ENCODE peak calls at places on chromosomes 4 and X, in five cellular contexts. S is ovary, E is breast epithelium, H is uterus, R is stomach. W is an unnamed sample.

GRCh38 chr4:184368731-184369130 is 105.6 kb downstream of the IRF2 start:
- DNase-seq in E (no peak), R (no peak), S (no peak), H (no peak), W (no peak)

GRCh38 chrX:22389544-22390243 is 117.0 kb downstream of the CBLL2 start:
- DNase-seq in S (no peak), E (no peak), R (no peak), H (no peak), W (no peak)

GRCh38 chr4:41281038-41281634 is 24.4 kb downstream of the UCHL1 start:
- DNase-seq in H (no peak), R (no peak), S (no peak), E (no peak), W (no peak)

GRCh38 chrX:17009856-17010650 is 63.6 kb downstream of the REPS2 start:
- DNase-seq in E (no peak), H (no peak), R (no peak), S (no peak), W (no peak)

GRCh38 chr4:104967034-104967401 is 179.7 kb upstream of the TET2 start:
- DNase-seq in E (peak; percentile 57), H (no peak), R (no peak), S (no peak), W (no peak)

GRCh38 chr4:85707591-85707990 is 232.6 kb downstream of the ARHGAP24 start:
- DNase-seq in S (no peak), H (no peak), E (no peak), R (no peak), W (no peak)

GRCh38 chrX:130594453-130594916 is 192.7 kb downstream of the RBMX2 start:
- DNase-seq in S (no peak), R (no peak), E (no peak), H (no peak), W (no peak)

GRCh38 chrX:86171366-86171765 is 23.1 kb downstream of the DACH2 start:
- DNase-seq in H (no peak), S (no peak), R (no peak), E (no peak), W (no peak)

GRCh38 chr4:3312362-3312761 is 19.5 kb downstream of the RGS12 start:
- DNase-seq in E (no peak), H (no peak), S (no peak), R (peak; percentile 5), W (no peak)

GRCh38 chrX:110454336-110454735 is 95.7 kb downstream of the RTL9 start:
- DNase-seq in H (no peak), R (no peak), S (no peak), E (no peak), W (no peak)

GRCh38 chrX:56978172-56978571 is 17.2 kb downstream of the SPIN3 start:
- DNase-seq in S (no peak), R (no peak), E (no peak), H (peak; percentile 14), W (no peak)

GRCh38 chr4:92121099-92121498 is 182.7 kb upstream of the GRID2 start:
- DNase-seq in H (no peak), R (peak; percentile 28), S (no peak), E (no peak), W (no peak)

GRCh38 chr4:121697626-121698025 is 846 bp upstream of the ANXA5 start:
- DNase-seq in E (no peak), S (no peak), R (no peak), H (no peak), W (no peak)

GRCh38 chrX:66191563-66191962 is 27.5 kb downstream of the HEPH start:
- DNase-seq in H (no peak), E (no peak), S (no peak), R (no peak), W (no peak)

GRCh38 chr4:153499005-153499404 is 32.8 kb downstream of the TMEM131L start:
- DNase-seq in H (no peak), R (no peak), E (no peak), S (no peak), W (no peak)

DNA sequence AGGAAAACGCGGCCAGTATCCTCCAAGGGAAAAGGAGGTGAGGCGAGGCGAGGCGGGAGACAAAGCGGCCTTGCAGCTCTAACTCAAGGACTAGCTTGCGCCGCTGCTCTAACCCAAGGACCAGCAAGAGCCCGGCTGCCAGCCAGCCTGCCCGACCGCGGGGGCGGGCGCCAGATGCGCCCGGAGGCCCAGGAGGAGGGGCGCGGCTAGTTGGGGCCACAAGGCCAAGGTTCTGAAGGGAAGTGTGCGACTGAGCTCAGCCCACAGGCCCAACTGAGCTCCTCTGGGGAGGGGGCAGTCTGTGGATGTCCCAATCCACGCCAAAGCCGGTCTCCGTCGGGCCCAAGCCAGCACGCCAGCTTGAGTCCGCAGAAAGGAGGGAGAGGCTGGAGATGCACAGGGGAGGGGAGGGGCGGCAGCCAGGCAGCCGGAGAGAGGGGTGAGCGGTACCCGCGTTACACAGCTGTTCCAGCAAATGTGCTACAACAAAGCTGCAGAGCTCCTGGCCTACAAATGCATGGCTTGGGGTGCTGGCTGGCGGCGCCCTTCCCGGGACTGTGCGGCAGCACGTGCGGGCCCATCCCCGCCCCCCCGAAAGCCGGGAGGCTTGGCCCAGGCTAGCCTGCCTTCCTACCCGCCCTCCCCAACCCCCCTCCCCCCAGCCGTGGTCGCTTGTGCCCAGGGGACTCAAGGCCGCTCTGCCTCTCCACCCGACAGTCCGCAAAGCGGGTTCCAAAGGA is 637 bp downstream of the AMER1 start:
- DNase-seq in R (peak; percentile 31), E (no peak), S (peak; percentile 62), H (peak; percentile 33), W (no peak)
- H3K27ac ChIP-seq in R (peak overlapping the region; percentile 89), E (peak overlapping the region; percentile 91), S (peak overlapping the region; percentile 81), H (peak overlapping the region; percentile 86), W (peak overlapping the region; percentile 87)

DNA sequence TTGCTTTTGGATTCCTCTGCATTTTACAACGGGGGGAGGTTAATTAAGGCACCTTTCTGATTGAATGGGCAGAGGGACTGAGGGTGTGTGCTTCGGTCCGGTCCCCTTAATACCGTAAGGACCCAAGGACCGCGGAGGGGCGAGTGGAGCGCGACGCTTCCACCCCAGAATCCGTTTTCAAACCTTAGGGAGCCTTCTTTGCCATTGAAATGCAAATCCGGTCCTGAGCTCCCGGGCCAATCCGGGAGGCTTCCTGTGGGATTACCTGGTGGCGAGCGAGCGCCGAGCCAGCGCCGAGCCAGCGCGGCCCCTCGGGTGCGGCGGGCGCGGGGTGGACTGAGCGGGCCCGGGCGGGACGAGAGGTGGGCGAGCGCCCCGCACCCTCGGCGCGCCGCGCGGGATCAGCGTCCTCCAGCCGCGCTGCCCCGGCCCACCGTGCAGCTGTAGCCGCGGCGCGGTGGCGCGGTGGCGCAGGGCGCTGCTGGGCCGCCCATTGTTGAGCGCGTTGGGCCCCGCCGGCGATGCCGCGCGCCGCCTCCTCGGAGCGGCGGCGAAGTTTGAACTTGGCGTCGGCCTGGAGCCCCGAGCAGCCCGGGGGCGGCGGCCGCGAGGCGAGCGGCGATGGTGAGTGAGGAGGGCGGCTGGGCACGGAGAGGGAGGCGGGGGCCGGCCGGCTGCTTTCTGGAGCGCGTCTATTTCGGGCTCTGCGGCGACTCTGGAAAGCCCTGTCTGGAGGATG is 208.7 kb downstream of the SOWAHB start:
- DNase-seq in H (peak; percentile 49), S (peak; percentile 45), E (no peak), R (peak; percentile 68), W (no peak)
- TF ChIP-seq POLR2A in H (peak; percentile 42), S (no peak), E (no peak), R (no peak), W (no peak)

GRCh38 chr4:67918428-67918827 is 34.6 kb upstream of the TMPRSS11D start:
- DNase-seq in S (no peak), E (no peak), R (no peak), H (no peak), W (no peak)
- TF ChIP-seq CTCF in S (no peak), E (no peak), R (no peak), H (no peak), W (peak; percentile 34)

DNA sequence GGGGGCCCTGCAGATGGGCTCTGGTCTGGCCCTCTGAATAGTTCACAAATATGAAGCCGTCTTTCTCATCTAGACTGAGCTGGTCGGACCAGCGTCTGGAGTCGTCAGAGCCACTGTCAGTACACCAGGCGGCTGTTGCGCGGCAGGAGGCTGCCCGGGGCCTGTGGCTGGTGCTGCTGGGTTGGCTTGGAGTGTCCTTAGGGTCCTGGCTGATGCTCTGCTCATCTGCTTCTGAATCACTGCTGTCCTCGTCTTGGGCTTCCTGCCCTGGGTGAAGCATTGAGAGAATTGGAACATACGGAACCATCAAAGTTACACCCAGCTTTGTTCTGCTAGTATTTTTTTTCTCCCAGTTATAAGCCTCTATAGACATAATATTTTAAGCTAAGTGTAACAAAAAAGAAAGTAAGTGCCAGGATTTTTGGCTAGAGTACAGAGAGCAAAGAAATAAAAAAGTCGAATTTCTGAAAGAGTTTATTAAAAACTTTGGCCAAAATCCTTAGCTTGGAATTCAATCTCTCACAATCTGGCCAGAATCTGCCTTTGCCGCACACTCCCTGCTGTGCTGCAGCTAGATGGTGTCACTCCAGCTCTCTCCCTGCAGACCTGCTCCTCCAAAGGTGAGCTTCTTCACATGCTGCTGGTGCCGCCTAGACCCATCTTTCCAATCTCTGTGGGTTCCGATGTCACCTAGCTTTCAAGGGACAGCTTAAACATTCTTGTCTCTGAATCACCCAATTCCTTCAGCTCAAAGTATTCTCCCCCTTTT is 96.2 kb downstream of the CDS1 start:
- DNase-seq in H (no peak), E (no peak), R (no peak), S (no peak), W (no peak)
- H3K27ac ChIP-seq in H (no peak overlapping the region), E (peak overlapping the region; percentile 44), R (no peak overlapping the region), S (no peak overlapping the region), W (peak overlapping the region; percentile 22)

DNA sequence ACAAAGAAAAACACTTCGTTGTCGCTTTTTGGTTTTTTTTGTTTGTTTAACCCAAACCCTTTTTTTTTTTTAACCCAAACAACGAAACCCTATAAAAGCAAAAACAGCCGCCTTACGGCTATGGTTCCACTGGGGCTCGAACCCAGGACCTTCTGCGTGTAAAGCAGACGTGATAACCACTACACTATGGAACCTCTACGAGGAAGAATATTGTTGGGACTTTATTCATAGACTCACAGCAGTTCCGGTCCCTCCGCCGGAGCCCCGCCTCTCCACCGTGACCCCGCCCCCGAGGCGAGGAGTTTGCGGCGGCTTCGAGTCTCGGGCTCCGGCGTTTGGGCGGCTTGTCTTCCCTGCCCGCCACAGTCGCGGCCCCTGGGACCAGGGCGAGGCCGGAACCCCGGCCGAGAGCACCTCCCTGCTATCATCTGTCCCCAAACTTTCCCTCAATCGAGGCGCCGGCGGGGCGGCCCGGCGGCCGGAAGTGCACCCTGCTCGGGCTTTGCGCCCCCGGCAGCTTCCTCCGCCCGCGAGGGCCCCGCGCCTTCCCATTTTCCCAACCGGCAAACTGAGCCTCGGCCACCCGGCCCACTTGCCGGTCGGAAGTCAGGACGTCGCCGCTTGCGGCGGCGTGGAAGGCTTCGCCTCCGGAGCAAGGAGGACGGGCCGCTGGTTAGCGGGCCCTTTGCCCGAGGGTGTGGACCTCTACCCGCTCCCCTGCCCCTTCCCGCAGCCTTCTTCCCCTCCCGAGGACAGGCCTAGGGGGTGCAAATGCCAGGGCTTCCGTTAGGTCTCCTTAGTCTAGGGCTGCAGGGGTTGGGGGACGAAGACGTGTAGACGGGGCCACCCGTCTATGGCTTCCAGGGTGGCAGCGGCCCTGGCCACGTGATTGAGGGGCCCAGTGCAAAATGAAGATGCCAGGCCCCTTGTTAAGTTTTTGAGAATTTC is 3.2 kb upstream of the RS1 start:
- DNase-seq in H (peak; percentile 79), R (peak; percentile 74), E (peak; percentile 73), S (peak; percentile 82), W (peak; percentile 14)
- TF ChIP-seq POLR2A in H (peak; percentile 48), R (no peak), E (peak; percentile 58), S (peak; percentile 53), W (peak; percentile 54)

GRCh38 chr4:163448541-163449203 is 24.9 kb downstream of the TKTL2 start:
- DNase-seq in S (no peak), E (no peak), R (no peak), H (no peak), W (no peak)

DNA sequence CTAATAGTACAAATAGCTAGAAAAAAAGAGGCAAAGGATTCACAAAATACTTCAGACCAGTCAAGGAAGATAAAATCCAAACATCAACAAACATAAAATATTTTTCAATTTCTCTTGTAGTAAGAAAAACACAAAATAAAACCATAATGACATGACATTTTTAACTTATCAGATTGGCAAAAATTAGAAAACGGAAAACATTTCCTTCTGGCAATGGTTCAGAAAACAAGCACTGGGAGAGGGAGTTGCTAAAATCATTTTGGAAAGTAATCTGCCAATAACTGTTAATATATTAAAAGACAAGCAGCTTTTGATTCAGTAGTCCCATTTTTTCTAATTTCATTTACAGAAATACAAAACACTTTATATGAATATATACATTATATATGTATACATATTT is 26.1 kb downstream of the TKTL2 start:
- DNase-seq in E (no peak), H (no peak), S (no peak), R (no peak), W (no peak)
- TF ChIP-seq CTCF in E (no peak), H (no peak), S (no peak), R (no peak), W (no peak)